ENCODE peak calls at places on chromosome 17, in eight cellular contexts. Y, E, R, D, G, P, I and J are unnamed samples.

GRCh38 chr17:17170346-17170976 is 35.7 kb downstream of the PLD6 start:
- DNase-seq in Y (no peak), E (no peak), R (no peak), D (no peak), G (no peak), P (no peak), I (no peak), J (no peak)

GRCh38 chr17:67027031-67027628 is 17.2 kb upstream of the CACNG1 start:
- DNase-seq in Y (peak), E (no peak), R (peak), D (no peak), G (no peak), P (no peak), I (peak), J (no peak)

GRCh38 chr17:73773702-73774101 is 129.5 kb upstream of the SDK2 start:
- DNase-seq in Y (no peak), E (no peak), R (no peak), D (no peak), G (peak), P (no peak), I (no peak), J (no peak)

GRCh38 chr17:11023639-11024479 is 186.0 kb upstream of the PIRT start:
- DNase-seq in Y (no peak), E (no peak), R (no peak), D (no peak), G (no peak), P (no peak), I (no peak), J (no peak)

GRCh38 chr17:59565959-59566324 is 532 bp downstream of the DHX40 start:
- DNase-seq in Y (peak), E (peak), R (peak), D (peak), G (peak), P (peak), I (peak), J (no peak)

GRCh38 chr17:45999900-46000290 is 845 bp downstream of the STH start:
- DNase-seq in Y (no peak), E (no peak), R (no peak), D (no peak), G (no peak), P (no peak), I (no peak), J (no peak)

GRCh38 chr17:8192070-8192815 is 2.3 kb upstream of the BORCS6 start:
- DNase-seq in Y (peak), E (no peak), R (peak), D (peak), G (no peak), P (peak), I (peak), J (peak)

GRCh38 chr17:69773081-69773480 is 301.9 kb upstream of the KCNJ16 start:
- DNase-seq in Y (no peak), E (no peak), R (no peak), D (peak), G (no peak), P (no peak), I (peak), J (no peak)

GRCh38 chr17:81926451-81927144 is 937 bp downstream of the MAFG start:
- DNase-seq in Y (peak), E (peak), R (peak), D (no peak), G (peak), P (peak), I (peak), J (peak)

GRCh38 chr17:149231-149630 is 11.9 kb downstream of the SCGB1C2 start:
- DNase-seq in Y (no peak), E (no peak), R (no peak), D (no peak), G (no peak), P (peak), I (no peak), J (no peak)

GRCh38 chr17:10907370-10907769 is 69.5 kb upstream of the PIRT start:
- DNase-seq in Y (no peak), E (no peak), R (no peak), D (no peak), G (no peak), P (no peak), I (no peak), J (no peak)

GRCh38 chr17:81563861-81564586 is 11.9 kb upstream of the FAAP100 start:
- DNase-seq in Y (no peak), E (no peak), R (no peak), D (no peak), G (no peak), P (no peak), I (peak), J (no peak)

GRCh38 chr17:49146620-49147306 is 14.2 kb downstream of the B4GALNT2 start:
- DNase-seq in Y (peak), E (no peak), R (no peak), D (no peak), G (no peak), P (no peak), I (peak), J (no peak)

GRCh38 chr17:83190601-83191387 is 111.4 kb downstream of the METRNL start:
- DNase-seq in Y (no peak), E (no peak), R (peak), D (no peak), G (no peak), P (peak), I (no peak), J (no peak)

GRCh38 chr17:75832164-75832651 is 12.0 kb downstream of the UNC13D start:
- DNase-seq in Y (peak), E (peak), R (no peak), D (no peak), G (no peak), P (no peak), I (peak), J (no peak)

GRCh38 chr17:57067162-57067561 is 17.9 kb upstream of the AKAP1 start:
- DNase-seq in Y (no peak), E (no peak), R (no peak), D (no peak), G (no peak), P (no peak), I (no peak), J (no peak)

GRCh38 chr17:34663714-34664113 is 84.3 kb downstream of the TMEM132E start:
- DNase-seq in Y (no peak), E (no peak), R (no peak), D (no peak), G (no peak), P (no peak), I (no peak), J (no peak)

GRCh38 chr17:70137451-70138230 is 31.7 kb upstream of the KCNJ2 start:
- DNase-seq in Y (peak), E (no peak), R (peak), D (no peak), G (no peak), P (no peak), I (peak), J (no peak)

GRCh38 chr17:3029213-3029913 is 34.0 kb downstream of the OR1D5 start:
- DNase-seq in Y (no peak), E (no peak), R (peak), D (no peak), G (no peak), P (no peak), I (no peak), J (no peak)

GRCh38 chr17:62931101-62931500 is 34.9 kb upstream of the TANC2 start:
- DNase-seq in Y (no peak), E (no peak), R (no peak), D (no peak), G (no peak), P (no peak), I (peak), J (no peak)